ENCODE peak calls at places on chromosomes 2 and 18, in six cellular contexts. A, D, Z, U, Q and B are unnamed samples.

GRCh38 chr18:65592419-65592818 is 158.4 kb upstream of the CDH7 start:
- DNase-seq in Q (no peak), A (peak), D (no peak), Z (no peak), U (no peak), B (no peak)

GRCh38 chr2:217527586-217528202 is 475.1 kb downstream of the TNS1 start:
- DNase-seq in D (peak), A (no peak), Z (peak), Q (no peak), U (no peak), B (no peak)

GRCh38 chr2:43559391-43560230 is 36.2 kb downstream of the THADA start:
- DNase-seq in Z (no peak), U (no peak), Q (no peak), A (no peak), D (no peak), B (no peak)

GRCh38 chr2:62016957-62017356 is 111.5 kb downstream of the COMMD1 start:
- DNase-seq in A (no peak), D (no peak), U (no peak), Z (no peak), Q (no peak), B (no peak)

GRCh38 chr2:2950403-2950952 is 427.1 kb downstream of the EIPR1 start:
- DNase-seq in Z (no peak), U (no peak), D (no peak), Q (no peak), A (no peak), B (no peak)

GRCh38 chr2:217695033-217695520 is 307.7 kb downstream of the TNS1 start:
- DNase-seq in D (peak), Q (no peak), Z (peak), U (peak), A (no peak), B (no peak)

GRCh38 chr2:72917138-72917874 is at the start of gene EMX1:
- DNase-seq in D (no peak), Z (no peak), A (peak), Q (peak), U (no peak), B (peak)

GRCh38 chr2:37644191-37644590 is 27.3 kb downstream of the CDC42EP3 start:
- DNase-seq in Q (no peak), A (no peak), D (no peak), Z (no peak), U (peak), B (no peak)

GRCh38 chr2:212638694-212639093 is 100.1 kb upstream of the ERBB4 start:
- DNase-seq in D (no peak), Z (no peak), A (no peak), U (no peak), Q (no peak), B (no peak)

GRCh38 chr18:37393221-37393828 is 172.3 kb downstream of the CELF4 start:
- DNase-seq in U (no peak), A (peak), D (no peak), Q (no peak), Z (no peak), B (no peak)

GRCh38 chr2:190626656-190627055 is 22.2 kb upstream of the NAB1 start:
- DNase-seq in Q (no peak), A (no peak), Z (peak), D (no peak), U (peak), B (no peak)

GRCh38 chr18:369224-370010 is 101.6 kb upstream of the THOC1 start:
- DNase-seq in Z (no peak), D (no peak), U (peak), Q (no peak), A (no peak), B (no peak)

GRCh38 chr2:165899311-165899710 is 54.3 kb downstream of the TTC21B start:
- DNase-seq in Z (no peak), D (no peak), Q (no peak), U (no peak), A (no peak), B (no peak)

GRCh38 chr2:23555944-23556343 is 171.0 kb downstream of the KLHL29 start:
- DNase-seq in Q (no peak), U (no peak), D (no peak), A (no peak), Z (no peak), B (no peak)

GRCh38 chr2:106085441-106085911 is 108.6 kb downstream of the UXS1 start:
- DNase-seq in U (peak), D (peak), A (no peak), Z (peak), Q (peak), B (peak)

GRCh38 chr18:48790226-48790863 is 160.4 kb downstream of the SMAD7 start:
- DNase-seq in U (peak), Q (no peak), A (no peak), D (peak), Z (no peak), B (peak)

GRCh38 chr2:64453710-64454315 is at the start of gene LGALSL:
- DNase-seq in U (peak), Z (peak), A (peak), Q (peak), D (peak), B (peak)

GRCh38 chr18:35378206-35378795 is 1.2 kb upstream of the ZNF396 start:
- DNase-seq in D (peak), Z (peak), Q (no peak), A (no peak), U (no peak), B (no peak)

GRCh38 chr2:142131016-142131714 is at the start of gene LRP1B:
- DNase-seq in A (peak), D (peak), Q (no peak), Z (peak), U (peak), B (no peak)

GRCh38 chr2:20050712-20051517 is 513 bp downstream of the LAPTM4A start:
- DNase-seq in U (peak), Q (peak), Z (peak), D (peak), A (peak), B (peak)

GRCh38 chr18:78479443-78479842 is 500.2 kb upstream of the SALL3 start:
- DNase-seq in D (no peak), U (no peak), Q (no peak), Z (no peak), A (no peak), B (no peak)

GRCh38 chr18:12470382-12471090 is 62.8 kb downstream of the PRELID3A start:
- DNase-seq in Q (no peak), Z (no peak), D (no peak), A (peak), U (no peak), B (no peak)

GRCh38 chr2:10279472-10279870 is 23.2 kb upstream of the HPCAL1 start:
- DNase-seq in D (no peak), U (no peak), Z (no peak), A (no peak), Q (no peak), B (peak)

GRCh38 chr2:25103287-25103871 is 61.5 kb downstream of the EFR3B start:
- DNase-seq in U (peak), Q (no peak), Z (peak), D (peak), A (no peak), B (no peak)

GRCh38 chr2:55123851-55124269 is 73.6 kb upstream of the RTN4 start:
- DNase-seq in A (no peak), U (no peak), D (no peak), Z (no peak), Q (no peak), B (no peak)

GRCh38 chr2:154556146-154556545 is 142.3 kb upstream of the KCNJ3 start:
- DNase-seq in Z (no peak), U (no peak), D (no peak), Q (no peak), A (no peak), B (no peak)

GRCh38 chr2:201483337-201483736 is 31.8 kb downstream of the STRADB start:
- DNase-seq in D (no peak), Z (peak), A (no peak), U (no peak), Q (no peak), B (no peak)

GRCh38 chr2:120680136-120680761 is 55.4 kb upstream of the GLI2 start:
- DNase-seq in A (peak), U (peak), D (peak), Q (peak), Z (peak), B (peak)

GRCh38 chr2:102245266-102246151 is 58.7 kb downstream of the IL1RL2 start:
- DNase-seq in Q (no peak), Z (peak), U (no peak), A (no peak), D (peak), B (no peak)

GRCh38 chr2:143577489-143577888 is 448.3 kb downstream of the ARHGAP15 start:
- DNase-seq in A (no peak), Q (no peak), D (no peak), U (no peak), Z (no peak), B (no peak)

GRCh38 chr2:195330513-195330956 is 326.5 kb upstream of the SLC39A10 start:
- DNase-seq in A (no peak), D (no peak), Q (peak), U (no peak), Z (no peak), B (no peak)

GRCh38 chr2:224736227-224736626 is 20.1 kb upstream of the CCDC195 start:
- DNase-seq in A (no peak), U (no peak), Q (no peak), Z (no peak), D (no peak), B (no peak)

GRCh38 chr2:235614176-235614860 is 120.5 kb downstream of the AGAP1 start:
- DNase-seq in Z (peak), D (no peak), Q (peak), U (no peak), A (peak), B (no peak)

GRCh38 chr18:3747176-3747973 is 297.4 kb downstream of the TGIF1 start:
- DNase-seq in Q (no peak), D (peak), U (peak), Z (no peak), A (no peak), B (no peak)